ENCODE peak calls at places on chromosome 22, in five cellular contexts. W, U, L, N and I are unnamed samples.

GRCh38 chr22:47357086-47357485 is 594.6 kb downstream of the TBC1D22A start:
- DNase-seq in L (no peak), W (no peak), U (no peak), N (no peak), I (no peak)

GRCh38 chr22:36267896-36268485 is 15.1 kb downstream of the APOL1 start:
- DNase-seq in N (no peak), U (no peak), W (no peak), L (no peak), I (no peak)

GRCh38 chr22:41286639-41287091 is 678 bp upstream of the RANGAP1 start:
- DNase-seq in U (peak), N (peak), W (peak), L (no peak), I (peak)

GRCh38 chr22:34812631-34813030 is 253.3 kb upstream of the ISX start:
- DNase-seq in L (peak), W (no peak), U (no peak), N (no peak), I (no peak)

GRCh38 chr22:40436460-40437431 is 66.4 kb downstream of the SGSM3 start:
- DNase-seq in U (no peak), L (peak), N (peak), W (no peak), I (peak)

GRCh38 chr22:42333544-42333943 is 63.1 kb upstream of the TCF20 start:
- DNase-seq in U (no peak), N (no peak), W (no peak), L (no peak), I (no peak)

GRCh38 chr22:22400099-22400498 is 108.4 kb downstream of the ZNF280B start:
- DNase-seq in L (no peak), W (no peak), U (no peak), N (no peak), I (no peak)

GRCh38 chr22:47173535-47174021 is 411.1 kb downstream of the TBC1D22A start:
- DNase-seq in N (no peak), L (no peak), W (peak), U (no peak), I (no peak)

GRCh38 chr22:36036167-36036624 is 7.6 kb upstream of the RBFOX2 start:
- DNase-seq in W (no peak), L (no peak), N (no peak), U (no peak), I (no peak)

GRCh38 chr22:37804886-37805857 is 2.6 kb upstream of the GCAT start:
- DNase-seq in N (peak), W (peak), L (peak), U (peak), I (no peak)

GRCh38 chr22:37808294-37808657 is 542 bp downstream of the GCAT start:
- DNase-seq in N (no peak), W (no peak), U (no peak), L (peak), I (no peak)

GRCh38 chr22:37805878-37806277 is 1.9 kb upstream of the GCAT start:
- DNase-seq in U (no peak), N (no peak), W (no peak), L (no peak), I (no peak)

GRCh38 chr22:37807410-37808293 is at the start of gene GCAT:
- DNase-seq in U (peak), L (peak), N (peak), W (peak), I (peak)

DNA sequence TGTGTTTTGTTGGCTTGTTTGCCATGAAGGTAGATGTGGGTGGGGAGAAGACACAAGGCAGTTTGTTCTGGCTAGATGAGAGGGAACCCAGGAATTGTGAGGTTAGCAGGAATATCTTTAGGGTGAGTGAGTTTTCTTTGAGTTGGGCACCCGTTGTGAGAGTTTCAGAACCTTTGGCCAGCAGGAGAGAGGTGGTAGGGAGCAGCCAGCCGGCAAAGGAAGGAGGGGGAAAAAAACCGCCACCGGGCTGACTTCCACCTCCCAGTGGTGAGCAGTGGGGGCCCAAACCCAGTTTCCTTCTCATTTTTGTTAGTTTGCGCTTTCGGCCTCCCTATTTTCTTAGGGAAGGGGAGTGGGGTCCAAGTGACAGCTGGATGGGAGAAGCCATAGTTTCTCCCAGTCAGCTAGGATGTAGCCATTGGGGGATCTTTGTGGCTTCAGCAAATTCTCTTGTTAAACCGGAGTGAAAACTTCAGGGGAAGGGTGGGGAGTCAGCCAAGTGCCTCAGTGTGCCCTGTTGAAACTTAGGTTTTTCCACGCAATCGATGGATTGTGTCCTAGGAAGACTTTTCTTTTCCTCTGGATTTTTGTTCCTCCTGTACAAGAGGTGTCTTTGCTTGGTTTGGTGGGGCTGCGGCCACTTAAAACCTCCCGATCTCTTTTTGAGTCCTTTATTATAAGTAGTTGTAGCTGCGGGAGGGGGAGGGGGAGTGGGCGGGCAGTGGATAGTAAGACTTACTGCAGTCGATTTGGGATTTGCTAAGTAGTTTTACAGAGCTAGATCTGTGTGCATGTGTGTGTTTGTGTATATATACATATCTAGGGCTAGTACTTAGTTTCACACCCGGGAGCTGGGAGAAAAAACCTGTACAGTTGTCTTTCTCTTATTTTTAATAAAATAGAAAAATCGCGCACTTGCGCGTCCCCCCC is 1.1 kb upstream of the GCAT start:
- DNase-seq in W (no peak), L (peak), N (peak), U (no peak), I (no peak)
- H3K4me3 ChIP-seq in W (peak), L (peak), N (peak), U (peak), I (no peak)

DNA sequence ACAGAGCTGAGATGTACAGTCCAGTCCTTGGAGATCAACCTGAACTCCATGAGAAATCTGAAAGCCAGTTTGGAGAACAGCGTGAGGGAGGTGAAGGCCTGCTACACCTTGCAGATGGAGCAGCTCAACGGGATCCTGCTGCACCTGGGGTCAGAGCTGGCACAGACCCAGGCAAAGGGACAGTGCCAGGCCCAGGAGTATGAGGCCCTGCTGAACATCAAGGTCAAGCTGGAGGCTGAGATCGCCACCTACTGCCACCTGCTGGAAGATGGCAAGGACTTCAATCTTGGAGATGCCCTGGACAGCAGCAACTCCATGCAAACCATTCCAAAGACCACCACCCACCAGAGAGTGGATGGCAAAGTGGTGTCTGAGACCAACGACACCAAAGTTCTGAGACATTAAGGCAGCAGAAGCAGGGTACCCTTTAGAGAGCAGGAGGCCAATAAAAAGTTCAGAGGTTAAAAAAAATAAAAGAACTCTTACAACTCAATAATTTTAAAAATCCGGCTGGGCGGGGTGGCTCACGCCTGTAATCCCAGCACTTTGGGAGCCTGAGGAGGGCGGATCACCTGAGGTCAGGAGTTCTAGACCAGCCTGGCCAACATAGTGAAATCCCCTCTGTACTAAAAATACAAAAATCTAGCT is 69.9 kb upstream of the RTL6 start:
- DNase-seq in L (peak), U (no peak), W (no peak), N (peak), I (no peak)
- TF ChIP-seq CTCF in L (peak), U (no peak), W (no peak), N (peak), I (peak)

GRCh38 chr22:29208502-29208862 is 2.8 kb downstream of the EMID1 start:
- DNase-seq in U (no peak), N (no peak), L (no peak), W (no peak), I (no peak)

GRCh38 chr22:29207231-29207550 is 1.5 kb downstream of the EMID1 start:
- DNase-seq in U (no peak), W (no peak), N (no peak), L (no peak), I (no peak)

GRCh38 chr22:29207562-29208501 is 2.1 kb downstream of the EMID1 start:
- DNase-seq in U (no peak), N (no peak), W (no peak), L (no peak), I (no peak)

GRCh38 chr22:29209624-29209929 is 3.9 kb downstream of the EMID1 start:
- DNase-seq in L (no peak), U (no peak), N (no peak), W (no peak), I (no peak)

DNA sequence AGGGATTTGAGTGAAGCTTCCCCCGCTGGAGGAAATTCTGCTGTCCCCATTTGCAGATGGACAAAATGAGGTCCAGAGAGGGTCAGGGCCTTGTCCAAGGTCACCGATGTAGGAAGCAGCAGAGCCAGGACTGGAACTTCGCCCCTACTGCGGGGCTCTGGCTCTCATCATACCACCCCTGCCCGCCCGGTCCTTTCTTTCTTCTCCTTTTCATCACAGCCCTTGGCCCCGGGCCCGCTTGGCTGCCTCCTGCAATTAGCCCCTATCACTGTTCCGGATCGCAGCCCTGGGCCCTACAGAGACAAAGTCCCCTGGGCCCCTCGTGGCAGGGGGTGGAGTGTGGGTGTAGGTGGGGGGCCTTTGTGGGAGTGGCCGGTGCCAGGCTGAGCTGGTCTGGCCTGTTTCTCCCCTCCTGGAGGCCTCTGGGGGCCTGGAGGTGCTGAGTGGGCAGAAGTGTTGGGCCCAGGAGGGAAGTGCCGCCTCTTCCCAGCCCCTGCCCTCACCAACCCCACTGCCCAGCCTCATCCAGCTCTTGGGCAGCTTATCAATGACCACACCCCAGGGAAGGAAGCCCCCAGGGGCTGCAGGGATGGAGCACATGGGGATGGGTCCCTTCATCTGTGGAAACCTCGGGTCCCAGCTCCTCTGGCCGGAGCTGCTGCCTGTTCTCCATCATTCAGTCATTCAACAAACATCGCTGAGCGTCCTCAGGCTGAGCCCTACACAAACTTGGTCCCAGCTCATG is 3.4 kb downstream of the EMID1 start:
- DNase-seq in N (no peak), U (no peak), L (no peak), W (peak), I (no peak)
- H3K4me3 ChIP-seq in N (no peak), U (no peak), L (no peak), W (no peak), I (no peak)

GRCh38 chr22:26894362-26894761 is 237.0 kb downstream of the MIAT start:
- DNase-seq in L (no peak), W (no peak), N (no peak), U (no peak), I (no peak)

GRCh38 chr22:26901228-26901816 is 243.9 kb downstream of the MIAT start:
- DNase-seq in W (no peak), U (no peak), L (no peak), N (no peak), I (no peak)

GRCh38 chr22:26894766-26895485 is 237.5 kb downstream of the MIAT start:
- DNase-seq in N (no peak), W (peak), U (no peak), L (peak), I (no peak)

GRCh38 chr22:26893711-26894110 is 236.3 kb downstream of the MIAT start:
- DNase-seq in L (no peak), U (no peak), N (no peak), W (no peak), I (no peak)

GRCh38 chr22:26897384-26897783 is 240.0 kb downstream of the MIAT start:
- DNase-seq in N (no peak), L (no peak), U (no peak), W (no peak), I (no peak)
- TF ChIP-seq CTCF in N (no peak), L (no peak), U (no peak), W (no peak), I (no peak)

DNA sequence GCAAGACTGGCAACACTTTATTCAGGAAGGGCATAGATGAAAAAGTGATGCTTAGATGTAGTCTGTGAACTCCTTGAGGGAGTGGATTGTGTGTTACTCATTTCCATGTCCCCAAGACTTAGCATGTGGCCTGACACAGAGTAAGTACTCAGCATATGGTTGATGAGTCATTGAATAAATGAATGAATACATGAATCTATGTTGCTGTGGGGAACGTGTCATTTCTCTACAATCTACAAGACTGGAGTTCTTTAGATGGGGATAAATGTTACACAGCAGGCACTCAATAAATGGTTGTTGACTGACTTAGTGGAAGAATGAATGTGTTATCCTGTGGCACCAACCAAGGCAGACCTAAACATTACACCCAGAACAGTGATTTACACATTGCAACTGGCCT is 17.9 kb downstream of the BPIFC start:
- DNase-seq in W (no peak), L (peak), U (no peak), N (no peak), I (no peak)
- H3K4me3 ChIP-seq in W (no peak), L (no peak), U (no peak), N (no peak), I (no peak)

DNA sequence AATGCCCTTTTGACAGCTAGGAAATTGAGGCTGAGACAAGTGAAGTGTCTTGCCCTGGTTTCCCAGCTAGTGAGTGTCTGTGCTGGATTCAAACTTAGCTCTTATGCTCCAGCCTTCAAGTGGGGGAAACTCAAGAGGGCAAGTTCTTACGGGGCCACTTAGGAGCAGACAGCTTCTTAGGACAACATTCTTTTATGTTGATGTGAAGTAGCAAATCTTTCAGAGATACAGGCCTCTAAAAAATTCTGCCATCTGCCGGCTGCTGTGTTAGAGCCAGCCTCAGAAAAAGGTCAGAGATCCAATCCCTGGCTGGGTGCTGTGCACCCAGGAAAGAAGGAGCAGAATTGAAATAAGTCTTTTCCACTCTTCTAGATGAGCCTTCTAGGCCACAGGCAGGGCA is 26.6 kb downstream of the TIMP3 start:
- DNase-seq in N (no peak), U (no peak), W (no peak), L (no peak), I (no peak)
- TF ChIP-seq CTCF in N (no peak), U (no peak), W (no peak), L (no peak), I (no peak)

GRCh38 chr22:38773363-38773946 is 17.7 kb upstream of the SUN2 start:
- DNase-seq in U (no peak), W (no peak), L (no peak), N (no peak), I (no peak)
- H3K4me3 ChIP-seq in U (no peak), W (no peak), L (no peak), N (no peak), I (no peak)

GRCh38 chr22:46001046-46001425 is 24.1 kb upstream of the WNT7B start:
- DNase-seq in L (no peak), U (no peak), N (no peak), W (no peak), I (no peak)
- TF ChIP-seq CTCF in L (no peak), U (no peak), N (no peak), W (no peak), I (no peak)

GRCh38 chr22:27029584-27030130 is 372.3 kb downstream of the MIAT start:
- DNase-seq in L (no peak), N (no peak), U (no peak), W (no peak), I (no peak)
- H3K4me3 ChIP-seq in L (no peak), N (no peak), U (no peak), W (no peak), I (no peak)